ENCODE peak calls at places on chromosomes 1 and 21, in six cellular contexts. Q is SJSA1; T is upper lobe of right lung; M is left ventricle myocardium inferior; G is endodermal cell; R is CD4-positive, CD25-positive, alpha-beta regulatory T cell. D is an unnamed sample. For H3K4me1 and H3K36me3, the result is how much of the 10 kb centered on the place peaks cover.

GRCh38 chr1:2341706-2342383 is 49.5 kb downstream of the MORN1 start:
- DNase-seq in Q (no peak), T (no peak), M (no peak), G (no peak), R (no peak), D (no peak)

GRCh38 chr1:231274119-231274825 is 33.3 kb downstream of the GNPAT start:
- DNase-seq in Q (no peak), T (no peak), M (no peak), G (no peak), R (no peak), D (no peak)

GRCh38 chr1:116971965-116972675 is 29.4 kb upstream of the CD101 start:
- DNase-seq in Q (no peak), T (no peak), M (no peak), G (no peak), R (no peak), D (peak)

GRCh38 chr1:30257742-30258380 is 465.5 kb downstream of the MATN1 start:
- DNase-seq in Q (no peak), T (no peak), M (no peak), G (no peak), R (no peak), D (no peak)

GRCh38 chr1:116962976-116963639 is 38.5 kb upstream of the CD101 start:
- DNase-seq in Q (no peak), T (no peak), M (no peak), G (no peak), R (peak), D (no peak)

GRCh38 chr1:192609110-192610079 is 26.6 kb upstream of the RGS13 start:
- DNase-seq in Q (no peak), T (peak), M (peak), G (no peak), R (peak), D (no peak)

GRCh38 chr21:38277501-38278111 is 20.8 kb downstream of the KCNJ15 start:
- DNase-seq in Q (peak), T (no peak), M (no peak), G (no peak), R (no peak), D (no peak)

GRCh38 chr1:230681599-230681998 is 32.3 kb downstream of the AGT start:
- DNase-seq in Q (no peak), T (no peak), M (no peak), G (no peak), R (no peak), D (peak)

GRCh38 chr1:196680107-196680506 is 28.3 kb downstream of the CFH start:
- DNase-seq in Q (peak), T (no peak), M (no peak), G (no peak), R (no peak), D (no peak)

GRCh38 chr1:179748772-179749171 is 5.7 kb downstream of the FAM163A start:
- DNase-seq in Q (no peak), T (no peak), M (no peak), G (no peak), R (no peak), D (no peak)

GRCh38 chr21:21029159-21029558 is 30.9 kb downstream of the NCAM2 start:
- DNase-seq in Q (no peak), T (no peak), M (no peak), G (no peak), R (no peak), D (peak)

GRCh38 chr1:110671323-110671722 is 3.4 kb downstream of the KCNA3 start:
- DNase-seq in Q (no peak), T (no peak), M (no peak), G (no peak), R (peak), D (no peak)

GRCh38 chr1:110673197-110673701 is 1.5 kb downstream of the KCNA3 start:
- DNase-seq in Q (no peak), T (no peak), M (no peak), G (no peak), R (no peak), D (no peak)

GRCh38 chr1:110673805-110674336 is 869 bp downstream of the KCNA3 start:
- DNase-seq in Q (no peak), T (no peak), M (no peak), G (no peak), R (peak), D (no peak)

GRCh38 chr1:110672753-110673108 is 2.0 kb downstream of the KCNA3 start:
- DNase-seq in Q (no peak), T (no peak), M (no peak), G (no peak), R (peak), D (no peak)

GRCh38 chr1:110672001-110672752 is 2.6 kb downstream of the KCNA3 start:
- DNase-seq in Q (no peak), T (no peak), M (no peak), G (peak), R (peak), D (no peak)
- H3K4me1 ChIP-seq in Q (under half), T (under half), M (under half), G (under half), R (half or more), D (under half)

GRCh38 chr1:233673947-233674431 is 60.1 kb downstream of the KCNK1 start:
- DNase-seq in Q (no peak), T (no peak), M (no peak), G (no peak), R (no peak), D (no peak)
- H3K36me3 ChIP-seq in Q (under half), T (under half), M (under half), G (half or more), R (under half), D (under half)

DNA sequence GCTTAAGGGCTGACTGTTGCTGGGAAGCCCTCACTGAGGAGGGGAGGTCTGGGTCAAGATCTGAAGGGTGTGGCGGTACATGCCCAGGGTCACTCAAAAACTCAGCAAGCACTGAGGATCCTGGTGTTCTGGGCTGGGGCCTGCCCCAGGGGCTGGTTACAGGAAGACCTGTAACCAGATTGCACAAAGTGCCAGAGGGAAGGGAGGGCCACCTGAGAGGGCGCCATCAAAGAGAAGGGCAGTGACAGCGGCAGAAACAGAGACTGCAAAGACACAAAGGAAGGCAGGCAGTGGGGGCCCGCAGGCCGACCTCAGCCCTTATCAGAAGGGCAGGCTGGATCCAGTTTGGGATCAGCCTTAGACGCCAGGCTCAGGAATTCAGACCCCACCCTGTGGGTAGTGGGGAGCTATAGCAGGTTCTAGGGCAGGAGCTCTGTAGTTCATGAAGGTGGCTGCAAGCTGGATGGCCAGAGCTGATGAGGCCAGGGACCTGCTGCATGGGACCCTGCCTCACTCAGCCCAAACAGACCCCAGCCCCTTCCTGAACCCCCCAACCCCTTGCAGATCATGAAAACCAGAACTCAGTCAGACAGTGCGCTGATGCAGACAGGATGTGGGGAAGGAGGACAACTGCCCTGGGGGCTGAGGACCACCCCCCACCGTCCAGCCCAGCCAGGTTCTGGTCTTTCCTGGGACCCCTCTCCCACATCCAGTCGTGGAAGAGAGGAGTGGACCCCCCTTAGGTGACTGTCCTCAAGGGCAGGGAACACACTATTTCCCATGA is 3.9 kb downstream of the SH2D5 start:
- DNase-seq in Q (no peak), T (peak), M (no peak), G (peak), R (no peak), D (no peak)
- H3K4me1 ChIP-seq in Q (under half), T (under half), M (under half), G (under half), R (under half), D (under half)

DNA sequence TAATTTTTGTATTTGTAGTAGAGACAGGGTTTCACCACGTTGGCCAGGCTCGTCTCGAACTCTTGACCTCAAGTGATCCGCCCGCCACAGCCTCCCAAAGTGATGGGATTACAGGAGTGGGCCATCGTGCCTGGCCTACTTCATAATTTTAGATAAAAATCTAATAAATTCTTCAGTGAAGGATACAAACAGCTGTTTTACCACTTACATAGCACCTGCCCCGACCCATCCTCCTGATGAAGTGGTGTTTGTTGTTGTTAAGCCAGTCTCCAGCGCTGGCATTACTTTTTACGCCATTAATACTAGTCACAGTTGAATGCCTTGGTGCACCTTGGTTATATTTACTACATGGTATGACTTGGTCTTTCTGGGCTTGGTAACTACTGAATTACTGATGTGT is 12.3 kb upstream of the RAP1GAP start:
- DNase-seq in Q (no peak), T (no peak), M (no peak), G (no peak), R (no peak), D (peak)
- H3K36me3 ChIP-seq in Q (half or more), T (half or more), M (half or more), G (half or more), R (half or more), D (under half)

GRCh38 chr1:91795601-91796389 is 90.2 kb downstream of the TGFBR3 start:
- DNase-seq in Q (no peak), T (no peak), M (no peak), G (no peak), R (no peak), D (no peak)
- H3K4me1 ChIP-seq in Q (under half), T (under half), M (half or more), G (under half), R (under half), D (under half)

GRCh38 chr21:37118187-37118826 is 45.3 kb downstream of the TTC3 start:
- DNase-seq in Q (no peak), T (no peak), M (no peak), G (no peak), R (no peak), D (no peak)

GRCh38 chr21:37117204-37117603 is 44.1 kb downstream of the TTC3 start:
- DNase-seq in Q (no peak), T (no peak), M (no peak), G (no peak), R (no peak), D (no peak)

DNA sequence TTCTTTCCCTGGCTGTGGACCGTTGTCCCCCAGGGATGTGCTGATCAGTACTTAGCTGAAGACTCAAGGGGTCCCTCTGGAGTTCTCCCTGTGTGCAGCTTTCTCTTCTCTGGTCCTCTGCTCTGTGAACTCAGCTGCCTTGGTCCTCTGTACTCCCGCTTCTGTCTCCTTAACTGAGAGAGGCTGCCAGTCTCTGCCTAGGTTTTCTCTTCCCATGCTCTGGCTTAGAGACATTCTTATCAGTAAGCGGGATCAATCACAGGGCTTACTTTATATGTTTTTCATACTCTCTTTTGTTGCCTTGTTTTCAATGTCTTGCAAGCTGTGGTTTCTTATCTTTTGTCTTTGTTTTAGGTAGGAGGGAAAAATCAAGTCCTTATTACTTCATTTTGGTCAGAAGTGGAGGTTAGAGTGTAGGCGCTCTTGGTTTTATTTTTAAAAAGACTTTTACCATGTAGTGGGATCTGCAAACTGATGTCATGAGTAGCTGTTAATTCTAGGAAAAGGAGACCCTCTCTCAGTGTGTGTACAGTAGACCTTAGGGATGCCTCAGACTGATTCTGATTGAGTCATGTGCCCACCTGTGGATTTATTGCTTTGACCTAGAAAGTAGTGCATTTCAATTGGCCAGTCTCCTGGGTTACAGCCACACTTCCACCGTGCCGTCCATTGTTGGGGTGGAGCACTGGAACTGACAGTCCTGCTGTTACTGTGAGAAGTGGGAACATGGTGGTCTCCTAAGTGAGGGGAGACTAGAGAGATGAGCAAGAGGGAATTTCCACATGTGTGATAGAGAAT is 46.6 kb downstream of the TTC3 start:
- DNase-seq in Q (no peak), T (no peak), M (no peak), G (peak), R (no peak), D (no peak)
- H3K36me3 ChIP-seq in Q (half or more), T (under half), M (under half), G (half or more), R (under half), D (under half)

DNA sequence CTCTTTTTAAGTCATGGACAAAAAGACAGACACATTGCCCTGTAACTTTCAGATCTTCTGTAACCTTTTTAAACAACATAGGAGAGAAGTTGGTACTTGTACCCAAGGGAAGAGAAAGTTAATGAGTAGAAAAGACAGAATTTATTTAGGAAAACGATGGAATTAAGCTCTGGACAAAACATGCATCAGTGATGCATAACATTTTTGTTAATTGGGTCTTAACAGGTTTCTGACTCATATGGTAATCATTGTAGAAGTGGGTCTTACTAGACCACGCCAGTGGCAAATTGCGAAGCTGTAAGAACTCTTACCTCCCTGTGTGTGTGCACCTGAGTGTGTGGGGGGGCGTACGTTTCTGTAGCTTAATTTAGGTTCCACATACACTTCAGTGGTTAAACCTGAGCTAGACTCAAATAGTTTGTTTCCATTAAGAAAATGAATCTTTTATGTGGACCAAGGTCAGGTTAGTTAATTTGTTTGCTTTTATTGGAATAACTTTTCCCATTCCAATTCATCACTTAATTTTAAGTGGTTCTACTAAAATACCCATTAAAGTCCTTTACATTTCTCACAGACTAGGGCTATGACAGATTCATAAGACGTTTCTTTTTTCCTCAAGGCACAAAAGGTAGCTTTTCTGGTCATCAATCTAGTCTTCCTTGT is 48.1 kb downstream of the NFIA start:
- DNase-seq in Q (no peak), T (no peak), M (no peak), G (no peak), R (no peak), D (no peak)
- H3K4me1 ChIP-seq in Q (under half), T (under half), M (half or more), G (under half), R (under half), D (under half)

GRCh38 chr21:46516068-46516467 is 57.4 kb downstream of the DIP2A start:
- DNase-seq in Q (no peak), T (no peak), M (no peak), G (no peak), R (no peak), D (no peak)
- H3K36me3 ChIP-seq in Q (under half), T (under half), M (under half), G (half or more), R (under half), D (under half)

GRCh38 chr1:214349781-214350180 is 68.8 kb downstream of the SMYD2 start:
- DNase-seq in Q (peak), T (no peak), M (no peak), G (peak), R (no peak), D (peak)
- H3K4me1 ChIP-seq in Q (under half), T (under half), M (under half), G (under half), R (under half), D (under half)

DNA sequence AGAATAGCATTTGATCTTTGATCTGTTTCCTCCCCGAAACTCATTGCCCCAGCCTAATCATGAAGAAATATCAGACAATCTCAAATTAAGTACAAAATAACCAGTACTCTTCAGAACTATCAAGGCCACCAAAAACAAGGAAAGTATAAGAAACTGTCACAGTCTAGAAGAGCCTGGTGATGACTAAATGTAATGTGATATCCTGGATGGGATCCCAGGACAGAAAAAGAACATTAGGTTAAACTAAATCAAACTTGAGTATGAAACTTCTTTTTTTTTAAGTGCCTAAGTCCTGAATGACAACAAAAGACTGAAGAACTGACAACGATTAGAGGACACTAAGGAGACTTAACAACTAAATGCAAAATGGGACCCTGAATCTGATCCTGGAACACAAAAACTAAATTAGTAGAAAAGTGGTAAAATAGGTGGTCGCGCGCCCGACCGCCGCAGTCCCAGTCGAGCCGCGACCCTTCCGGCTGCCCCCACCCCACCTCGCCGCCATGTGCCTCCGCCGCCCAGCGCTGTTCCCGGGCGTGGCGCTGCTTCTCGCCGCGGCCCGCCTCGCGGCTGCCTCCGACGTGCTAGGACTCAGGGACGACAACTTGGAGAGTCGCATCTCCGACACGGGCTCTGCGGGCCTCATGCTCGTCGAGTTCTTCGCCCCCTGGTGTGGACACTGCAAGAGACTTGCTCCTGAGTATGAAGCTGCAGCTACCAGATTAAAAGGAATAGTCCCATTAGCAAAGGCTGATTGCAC is 5.5 kb upstream of the PRKAB2 start:
- DNase-seq in Q (no peak), T (no peak), M (peak), G (no peak), R (no peak), D (no peak)
- H3K36me3 ChIP-seq in Q (under half), T (under half), M (under half), G (under half), R (under half), D (under half)